ENCODE peak calls at places on chromosomes 12 and 14, in four cellular contexts. V is AG10803, N is M059J, Z is C1 segment of cervical spinal cord. P is an unnamed sample.

GRCh38 chr12:130522244-130522834 is 184.7 kb downstream of the PIWIL1 start:
- DNase-seq in V (no peak), N (no peak), Z (no peak), P (no peak)

GRCh38 chr14:104975481-104976197 is 2.5 kb downstream of the AHNAK2 start:
- DNase-seq in V (no peak), N (no peak), Z (no peak), P (no peak)

GRCh38 chr12:6979021-6979420 is 8.3 kb downstream of the EMG1 start:
- DNase-seq in V (no peak), N (no peak), Z (no peak), P (no peak)

GRCh38 chr12:49340095-49340870 is 3.3 kb upstream of the C1QL4 start:
- DNase-seq in V (no peak), N (no peak), Z (no peak), P (no peak)

GRCh38 chr12:570237-570925 is 92.9 kb downstream of the NINJ2 start:
- DNase-seq in V (peak), N (peak), Z (no peak), P (no peak)

GRCh38 chr12:1373887-1374286 is 220.5 kb downstream of the FBXL14 start:
- DNase-seq in V (peak), N (no peak), Z (no peak), P (no peak)

GRCh38 chr12:6370994-6371754 is 4.2 kb downstream of the SCNN1A start:
- DNase-seq in V (no peak), N (peak), Z (no peak), P (no peak)

GRCh38 chr14:92651793-92652382 is 96.5 kb downstream of the LGMN start:
- DNase-seq in V (no peak), N (no peak), Z (no peak), P (peak)

GRCh38 chr12:98274430-98275130 is 240.8 kb upstream of the TMPO start:
- DNase-seq in V (no peak), N (no peak), Z (no peak), P (no peak)

GRCh38 chr12:57454566-57455373 is at the start of gene INHBE:
- DNase-seq in V (peak), N (no peak), Z (no peak), P (no peak)

GRCh38 chr12:25469368-25469767 is 83.7 kb downstream of the LMNTD1 start:
- DNase-seq in V (no peak), N (peak), Z (no peak), P (no peak)

GRCh38 chr14:64706552-64707193 is 2.4 kb downstream of the PLEKHG3 start:
- DNase-seq in V (no peak), N (no peak), Z (peak), P (no peak)